ENCODE peak calls at places on chromosomes 6 and 20, in five cellular contexts. One of them, this sample, is unnamed.

GRCh38 chr6:30447237-30447636 is 42.1 kb upstream of the HLA-E start:
- DNase-seq in OCI-LY7: no peak
- DNase-seq in B cell: no peak
- DNase-seq in endodermal cell: peak
- DNase-seq in neural crest cell: no peak
- DNase-seq in this sample: no peak

GRCh38 chr20:46558511-46558959 is 8.1 kb upstream of the OCSTAMP start:
- DNase-seq in OCI-LY7: no peak
- DNase-seq in B cell: no peak
- DNase-seq in endodermal cell: no peak
- DNase-seq in neural crest cell: no peak
- DNase-seq in this sample: peak

GRCh38 chr20:58553841-58554240 is 38.6 kb upstream of the APCDD1L start:
- DNase-seq in OCI-LY7: no peak
- DNase-seq in B cell: no peak
- DNase-seq in endodermal cell: peak
- DNase-seq in neural crest cell: no peak
- DNase-seq in this sample: no peak

GRCh38 chr6:143766185-143766553 is 77.0 kb upstream of the LTV1 start:
- DNase-seq in OCI-LY7: no peak
- DNase-seq in B cell: no peak
- DNase-seq in endodermal cell: no peak
- DNase-seq in neural crest cell: no peak
- DNase-seq in this sample: no peak

GRCh38 chr20:58097943-58098342 is 130.5 kb downstream of the ANKRD60 start:
- DNase-seq in OCI-LY7: no peak
- DNase-seq in B cell: no peak
- DNase-seq in endodermal cell: no peak
- DNase-seq in neural crest cell: no peak
- DNase-seq in this sample: no peak

GRCh38 chr6:100099189-100100074 is 105.4 kb upstream of the MCHR2 start:
- DNase-seq in OCI-LY7: peak
- DNase-seq in B cell: no peak
- DNase-seq in endodermal cell: no peak
- DNase-seq in neural crest cell: no peak
- DNase-seq in this sample: no peak

GRCh38 chr20:61852268-61853072 is 213.2 kb downstream of the TAF4 start:
- DNase-seq in OCI-LY7: no peak
- DNase-seq in B cell: no peak
- DNase-seq in endodermal cell: no peak
- DNase-seq in neural crest cell: no peak
- DNase-seq in this sample: no peak

GRCh38 chr20:56710125-56710524 is 81.0 kb downstream of the TFAP2C start:
- DNase-seq in OCI-LY7: no peak
- DNase-seq in B cell: no peak
- DNase-seq in endodermal cell: no peak
- DNase-seq in neural crest cell: no peak
- DNase-seq in this sample: no peak

GRCh38 chr6:41497994-41498393 is 48.2 kb upstream of the FOXP4 start:
- DNase-seq in OCI-LY7: no peak
- DNase-seq in B cell: no peak
- DNase-seq in endodermal cell: no peak
- DNase-seq in neural crest cell: no peak
- DNase-seq in this sample: no peak

GRCh38 chr6:51541847-51542246 is 545.6 kb downstream of the PKHD1 start:
- DNase-seq in OCI-LY7: no peak
- DNase-seq in B cell: no peak
- DNase-seq in endodermal cell: no peak
- DNase-seq in neural crest cell: peak
- DNase-seq in this sample: no peak

GRCh38 chr20:38229376-38230252 is 30.9 kb downstream of the KIAA1755 start:
- DNase-seq in OCI-LY7: no peak
- DNase-seq in B cell: no peak
- DNase-seq in endodermal cell: peak
- DNase-seq in neural crest cell: peak
- DNase-seq in this sample: peak

GRCh38 chr6:153117986-153118886 is 12.8 kb downstream of the RGS17 start:
- DNase-seq in OCI-LY7: no peak
- DNase-seq in B cell: no peak
- DNase-seq in endodermal cell: no peak
- DNase-seq in neural crest cell: no peak
- DNase-seq in this sample: no peak

GRCh38 chr6:12012566-12013367 is 655 bp downstream of the HIVEP1 start:
- DNase-seq in OCI-LY7: peak
- DNase-seq in B cell: peak
- DNase-seq in endodermal cell: peak
- DNase-seq in neural crest cell: peak
- DNase-seq in this sample: peak

GRCh38 chr6:44980841-44981240 is 347.3 kb upstream of the RUNX2 start:
- DNase-seq in OCI-LY7: no peak
- DNase-seq in B cell: no peak
- DNase-seq in endodermal cell: no peak
- DNase-seq in neural crest cell: no peak
- DNase-seq in this sample: no peak

GRCh38 chr20:52953020-52953419 is 19.1 kb upstream of the TSHZ2 start:
- DNase-seq in OCI-LY7: no peak
- DNase-seq in B cell: no peak
- DNase-seq in endodermal cell: no peak
- DNase-seq in neural crest cell: no peak
- DNase-seq in this sample: no peak

GRCh38 chr6:85111481-85112001 is 338.3 kb upstream of the NT5E start:
- DNase-seq in OCI-LY7: no peak
- DNase-seq in B cell: no peak
- DNase-seq in endodermal cell: no peak
- DNase-seq in neural crest cell: no peak
- DNase-seq in this sample: no peak

GRCh38 chr20:57653546-57653900 is 33.3 kb upstream of the ZBP1 start:
- DNase-seq in OCI-LY7: no peak
- DNase-seq in B cell: peak
- DNase-seq in endodermal cell: no peak
- DNase-seq in neural crest cell: no peak
- DNase-seq in this sample: no peak

GRCh38 chr6:133608620-133609019 is 280.3 kb upstream of the TCF21 start:
- DNase-seq in OCI-LY7: no peak
- DNase-seq in B cell: no peak
- DNase-seq in endodermal cell: no peak
- DNase-seq in neural crest cell: no peak
- DNase-seq in this sample: no peak

GRCh38 chr20:16020971-16021370 is 552.3 kb downstream of the KIF16B start:
- DNase-seq in OCI-LY7: no peak
- DNase-seq in B cell: no peak
- DNase-seq in endodermal cell: no peak
- DNase-seq in neural crest cell: no peak
- DNase-seq in this sample: no peak

GRCh38 chr20:11703119-11703518 is 214.6 kb upstream of the BTBD3 start:
- DNase-seq in OCI-LY7: no peak
- DNase-seq in B cell: no peak
- DNase-seq in endodermal cell: no peak
- DNase-seq in neural crest cell: no peak
- DNase-seq in this sample: no peak

GRCh38 chr6:165227644-165228329 is 81.6 kb downstream of the C6orf118 start:
- DNase-seq in OCI-LY7: no peak
- DNase-seq in B cell: no peak
- DNase-seq in endodermal cell: no peak
- DNase-seq in neural crest cell: no peak
- DNase-seq in this sample: no peak

GRCh38 chr20:15319444-15319843 is 982.0 kb upstream of the FLRT3 start:
- DNase-seq in OCI-LY7: no peak
- DNase-seq in B cell: no peak
- DNase-seq in endodermal cell: no peak
- DNase-seq in neural crest cell: no peak
- DNase-seq in this sample: no peak

GRCh38 chr6:157019115-157019628 is 242.0 kb downstream of the ARID1B start:
- DNase-seq in OCI-LY7: peak
- DNase-seq in B cell: no peak
- DNase-seq in endodermal cell: no peak
- DNase-seq in neural crest cell: no peak
- DNase-seq in this sample: no peak

GRCh38 chr6:157020398-157021266 is 243.5 kb downstream of the ARID1B start:
- DNase-seq in OCI-LY7: peak
- DNase-seq in B cell: peak
- DNase-seq in endodermal cell: peak
- DNase-seq in neural crest cell: no peak
- DNase-seq in this sample: peak

GRCh38 chr6:157019733-157020132 is 242.6 kb downstream of the ARID1B start:
- DNase-seq in OCI-LY7: peak
- DNase-seq in B cell: no peak
- DNase-seq in endodermal cell: no peak
- DNase-seq in neural crest cell: no peak
- DNase-seq in this sample: no peak

GRCh38 chr6:157022022-157022740 is 245.0 kb downstream of the ARID1B start:
- DNase-seq in OCI-LY7: peak
- DNase-seq in B cell: peak
- DNase-seq in endodermal cell: peak
- DNase-seq in neural crest cell: peak
- DNase-seq in this sample: peak

DNA sequence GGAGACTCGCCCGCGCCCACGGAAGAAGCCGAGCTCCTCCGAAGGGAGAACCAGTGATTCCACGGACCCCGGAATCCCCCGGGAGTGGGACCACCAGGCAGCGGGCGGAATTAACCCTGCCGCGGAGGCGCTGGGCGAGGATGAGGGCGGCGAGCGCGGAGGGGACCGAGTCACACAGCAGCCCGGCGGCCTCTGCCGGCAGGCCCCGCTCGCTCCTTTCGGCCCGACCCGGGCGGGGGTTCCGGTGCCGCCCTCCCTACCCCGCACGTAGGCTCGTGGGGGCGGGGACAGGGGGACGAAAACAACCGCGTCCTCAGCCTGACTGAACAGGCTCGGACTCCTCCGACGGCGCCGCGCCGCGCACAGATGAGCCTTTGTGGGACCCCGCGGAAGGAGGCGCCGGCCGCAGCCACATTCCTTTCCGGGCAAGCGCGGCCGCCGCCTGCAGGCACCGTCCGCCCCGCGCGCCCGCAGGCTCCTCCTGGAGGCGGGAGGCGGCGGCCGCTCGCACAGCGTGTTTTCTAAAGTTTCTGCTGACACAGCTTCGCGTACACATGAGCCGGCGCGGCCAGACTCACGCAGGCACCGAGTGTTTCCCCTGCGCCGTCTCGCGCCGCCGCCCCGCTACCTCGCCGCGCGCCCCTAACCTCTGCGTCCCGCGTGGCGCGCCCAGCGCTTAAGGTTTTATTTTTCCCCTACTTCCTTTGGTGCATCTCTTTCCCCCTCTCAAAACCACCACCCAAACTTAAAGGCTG is 244.3 kb downstream of the ARID1B start:
- DNase-seq in OCI-LY7: peak
- DNase-seq in B cell: peak
- DNase-seq in endodermal cell: peak
- DNase-seq in neural crest cell: peak
- DNase-seq in this sample: peak
- TF ChIP-seq CTCF in OCI-LY7: peak
- TF ChIP-seq CTCF in B cell: peak
- TF ChIP-seq CTCF in endodermal cell: peak
- TF ChIP-seq CTCF in neural crest cell: peak
- TF ChIP-seq CTCF in this sample: peak

DNA sequence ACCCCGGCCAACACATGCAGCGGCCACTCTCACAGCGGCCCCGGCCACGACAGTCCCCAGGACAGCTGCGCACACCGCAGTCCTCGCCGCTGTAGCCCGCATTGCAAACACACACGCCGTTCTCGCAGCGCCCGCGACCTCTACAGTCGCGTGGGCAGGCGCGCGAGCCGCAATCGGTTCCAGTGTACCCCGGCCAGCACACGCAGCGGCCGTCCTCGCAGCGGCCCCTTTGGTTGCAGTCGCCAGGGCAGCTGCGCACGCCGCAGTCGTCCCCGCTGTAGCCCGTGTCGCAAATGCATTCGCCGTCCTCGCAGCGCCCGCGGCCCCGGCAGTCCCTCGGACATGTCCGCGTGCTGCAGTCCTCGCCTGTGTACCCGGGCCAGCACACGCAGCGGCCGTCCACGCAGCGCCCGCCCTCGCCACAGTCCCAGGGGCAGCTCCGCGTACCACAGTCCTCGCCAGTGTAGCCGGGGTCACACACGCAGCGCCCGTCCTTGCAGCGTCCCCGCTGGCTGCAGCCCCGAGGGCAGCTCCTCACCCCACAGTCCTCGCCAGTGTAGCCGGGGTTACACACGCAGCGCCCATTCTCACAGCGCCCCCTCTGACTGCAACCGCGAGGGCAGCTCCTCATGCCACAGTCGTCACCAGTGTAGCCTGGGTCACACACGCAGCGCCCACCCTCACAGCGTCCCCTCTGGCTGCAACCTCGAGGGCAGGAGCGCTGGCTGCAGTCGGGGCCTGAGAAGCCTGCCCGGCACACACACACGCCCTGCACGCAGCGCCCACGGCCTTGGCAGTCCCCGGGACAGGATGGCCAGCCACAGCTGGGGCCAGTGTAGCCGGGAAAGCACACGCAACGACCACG is 12.5 kb downstream of the TNXB start:
- DNase-seq in OCI-LY7: no peak
- DNase-seq in B cell: no peak
- DNase-seq in endodermal cell: peak
- DNase-seq in neural crest cell: no peak
- DNase-seq in this sample: no peak
- TF ChIP-seq CTCF in OCI-LY7: no peak
- TF ChIP-seq CTCF in B cell: no peak
- TF ChIP-seq CTCF in endodermal cell: peak
- TF ChIP-seq CTCF in neural crest cell: no peak
- TF ChIP-seq CTCF in this sample: peak

GRCh38 chr6:151475653-151476523 is 17.9 kb upstream of the CCDC170 start:
- DNase-seq in OCI-LY7: peak
- DNase-seq in B cell: peak
- DNase-seq in endodermal cell: peak
- DNase-seq in neural crest cell: peak
- DNase-seq in this sample: peak
- TF ChIP-seq CTCF in OCI-LY7: peak
- TF ChIP-seq CTCF in B cell: peak
- TF ChIP-seq CTCF in endodermal cell: peak
- TF ChIP-seq CTCF in neural crest cell: peak
- TF ChIP-seq CTCF in this sample: peak

DNA sequence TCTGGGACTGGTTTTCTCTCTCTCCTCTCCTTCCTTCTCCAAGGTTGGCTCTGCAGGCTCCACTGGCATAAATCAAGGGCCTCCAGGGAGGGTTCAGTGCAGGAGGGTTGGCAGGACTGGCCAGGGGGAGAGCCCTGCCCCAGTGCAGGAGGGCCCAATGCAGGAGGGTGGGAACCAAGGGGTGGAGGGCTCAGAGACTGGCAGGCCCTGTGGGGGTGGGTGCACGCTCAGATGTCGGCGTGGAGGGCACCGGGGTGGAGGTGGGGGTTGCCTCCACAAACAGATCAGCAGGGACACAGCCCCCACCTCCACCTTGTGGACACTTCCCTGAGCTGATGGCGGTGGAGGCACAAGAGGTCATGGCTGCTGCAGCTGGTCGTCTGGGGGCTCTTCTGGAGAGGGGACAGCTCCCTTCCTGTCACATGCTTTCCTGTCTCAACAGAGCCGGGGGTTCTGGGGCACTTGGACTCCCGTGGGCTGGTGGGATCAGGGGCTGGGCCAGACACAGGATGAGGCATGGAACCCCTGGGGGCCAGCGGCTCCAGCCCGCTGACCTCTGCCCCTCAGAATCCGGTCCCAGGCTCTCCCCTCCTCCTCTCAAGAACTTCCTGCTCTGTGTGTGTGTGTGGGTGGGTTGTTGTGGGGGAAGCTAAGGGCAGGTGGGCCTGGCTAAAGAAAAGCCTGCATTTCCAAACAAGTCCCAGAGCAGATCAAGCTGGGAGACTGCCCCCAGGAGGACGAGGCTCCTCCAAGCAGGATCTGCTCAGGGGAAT is 2.7 kb upstream of the ABHD16B start:
- DNase-seq in OCI-LY7: peak
- DNase-seq in B cell: no peak
- DNase-seq in endodermal cell: peak
- DNase-seq in neural crest cell: no peak
- DNase-seq in this sample: peak
- TF ChIP-seq CTCF in OCI-LY7: no peak
- TF ChIP-seq CTCF in B cell: no peak
- TF ChIP-seq CTCF in endodermal cell: peak
- TF ChIP-seq CTCF in neural crest cell: peak
- TF ChIP-seq CTCF in this sample: no peak